ENCODE peak calls at places on chromosome X, in five cellular contexts. Y is T-helper 17 cell, J is cardiac fibroblast, D is mesenchymal stem cell, B is WTC11. T is an unnamed sample.

GRCh38 chrX:10630320-10630719 is 9.9 kb upstream of the MID1 start:
- DNase-seq in Y (no peak), J (no peak), D (no peak), B (no peak), T (no peak)

GRCh38 chrX:68354869-68355628 is 78.2 kb downstream of the OPHN1 start:
- DNase-seq in Y (no peak), J (no peak), D (no peak), B (no peak), T (no peak)

GRCh38 chrX:39982927-39983326 is 114.8 kb downstream of the BCOR start:
- DNase-seq in Y (no peak), J (no peak), D (no peak), B (no peak), T (no peak)

GRCh38 chrX:68693481-68694410 is 46.3 kb downstream of the STARD8 start:
- DNase-seq in Y (no peak), J (peak; percentile 73), D (peak; percentile 60), B (peak; percentile 83), T (peak; percentile 64)

GRCh38 chrX:10617964-10618342 is 2.4 kb downstream of the MID1 start:
- DNase-seq in Y (no peak), J (no peak), D (no peak), B (no peak), T (no peak)

GRCh38 chrX:153061732-153062131 is 5.5 kb downstream of the PNMA3 start:
- DNase-seq in Y (no peak), J (peak; percentile 36), D (peak; percentile 41), B (no peak), T (no peak)

GRCh38 chrX:413322-414201 is 26.9 kb upstream of the PPP2R3B start:
- DNase-seq in Y (no peak), J (peak; percentile 46), D (peak; percentile 17), B (peak; percentile 63), T (no peak)

GRCh38 chrX:41339148-41339547 is 5.2 kb downstream of the DDX3X start:
- DNase-seq in Y (no peak), J (no peak), D (no peak), B (no peak), T (no peak)

T was measured in WERI-Rb-1.